ENCODE peak calls at places on chromosomes 11 and 22, in ten cellular contexts. N, X, H, F, G, Z, O, L, J and E are unnamed samples.

GRCh38 chr11:57728829-57729228 is 12.5 kb upstream of the SELENOH start:
- DNase-seq in N (no peak), X (no peak), H (no peak), F (no peak), G (no peak), Z (no peak), O (no peak), L (no peak), J (no peak), E (no peak)

GRCh38 chr11:91776660-91777059 is 448.0 kb upstream of the FAT3 start:
- DNase-seq in N (no peak), X (no peak), H (no peak), F (no peak), G (no peak), Z (no peak), O (no peak), L (no peak), J (no peak), E (no peak)

GRCh38 chr11:104408630-104409029 is 244.7 kb upstream of the PDGFD start:
- DNase-seq in N (no peak), X (no peak), H (no peak), F (no peak), G (no peak), Z (no peak), O (no peak), L (no peak), J (no peak), E (no peak)

GRCh38 chr11:67033661-67034166 is 10.8 kb downstream of the SYT12 start:
- DNase-seq in N (no peak), X (no peak), H (no peak), F (peak; percentile 75), G (no peak), Z (no peak), O (no peak), L (no peak), J (no peak), E (no peak)

GRCh38 chr22:50074056-50074455 is 11.2 kb downstream of the MLC1 start:
- DNase-seq in N (no peak), X (no peak), H (no peak), F (no peak), G (no peak), Z (no peak), O (no peak), L (no peak), J (no peak), E (no peak)

GRCh38 chr22:33579448-33580093 is 340.7 kb downstream of the LARGE1 start:
- DNase-seq in N (peak; percentile 11), X (peak; percentile 82), H (peak; percentile 35), F (no peak), G (peak; percentile 77), Z (no peak), O (peak; percentile 29), L (peak; percentile 85), J (no peak), E (no peak)

GRCh38 chr22:40463017-40463631 is 92.7 kb downstream of the SGSM3 start:
- DNase-seq in N (no peak), X (peak; percentile 84), H (peak; percentile 20), F (no peak), G (no peak), Z (peak; percentile 33), O (no peak), L (no peak), J (peak; percentile 22), E (no peak)

GRCh38 chr11:76799061-76799804 is 16.1 kb downstream of the TSKU start:
- DNase-seq in N (no peak), X (peak; percentile 77), H (peak; percentile 83), F (peak; percentile 83), G (peak; percentile 92), Z (no peak), O (peak; percentile 89), L (peak; percentile 92), J (peak; percentile 64), E (peak; percentile 64)

GRCh38 chr11:104594228-104594958 is 303.9 kb downstream of the CASP12 start:
- DNase-seq in N (no peak), X (no peak), H (no peak), F (no peak), G (no peak), Z (no peak), O (no peak), L (no peak), J (no peak), E (no peak)

GRCh38 chr11:64040684-64041267 is 5.0 kb downstream of the FLRT1 start:
- DNase-seq in N (peak; percentile 62), X (no peak), H (no peak), F (no peak), G (peak; percentile 89), Z (no peak), O (no peak), L (no peak), J (no peak), E (no peak)

GRCh38 chr22:19966908-19967750 is 25.5 kb upstream of the TXNRD2 start:
- DNase-seq in N (no peak), X (no peak), H (no peak), F (no peak), G (no peak), Z (no peak), O (no peak), L (no peak), J (no peak), E (no peak)

GRCh38 chr11:8649361-8649760 is 33.1 kb downstream of the TRIM66 start:
- DNase-seq in N (no peak), X (no peak), H (no peak), F (peak; percentile 29), G (no peak), Z (no peak), O (no peak), L (no peak), J (no peak), E (no peak)